ENCODE peak calls at places on chromosome 1, in seven cellular contexts. U is GM04504, X is kidney tubule cell, E is NCI-H1417, Z is left ventricle myocardium superior, A is keratinocyte, F is fibroblast of the conjunctiva. S is an unnamed sample.

GRCh38 chr1:71587961-71588360 is 507.1 kb upstream of the ZRANB2 start:
- DNase-seq in F (peak), U (peak), E (peak), Z (no peak), A (no peak), X (peak), S (no peak)

GRCh38 chr1:218330043-218330623 is 15.0 kb upstream of the TGFB2 start:
- DNase-seq in A (no peak), U (no peak), X (peak), E (peak), Z (no peak), F (peak), S (peak)

GRCh38 chr1:23793018-23793781 is 2.3 kb downstream of the LYPLA2 start:
- DNase-seq in A (no peak), Z (peak), U (no peak), E (no peak), X (peak), F (no peak), S (peak)

GRCh38 chr1:9942399-9942938 is 722 bp downstream of the LZIC start:
- DNase-seq in E (peak), F (peak), Z (no peak), A (no peak), X (peak), U (peak), S (peak)

GRCh38 chr1:153389978-153390879 is 644 bp downstream of the S100A8 start:
- DNase-seq in F (no peak), X (no peak), Z (no peak), E (no peak), A (no peak), U (no peak), S (no peak)

GRCh38 chr1:31745071-31745897 is 18.9 kb downstream of the ADGRB2 start:
- DNase-seq in U (no peak), Z (peak), E (peak), X (peak), F (peak), A (no peak), S (peak)

GRCh38 chr1:35454616-35455015 is 102.6 kb downstream of the KIAA0319L start:
- DNase-seq in E (no peak), A (no peak), F (peak), Z (no peak), X (no peak), U (peak), S (peak)

GRCh38 chr1:222454782-222455181 is 93.1 kb downstream of the HHIPL2 start:
- DNase-seq in Z (no peak), A (no peak), U (peak), E (no peak), F (peak), X (no peak), S (no peak)

GRCh38 chr1:219123041-219123440 is 50.6 kb upstream of the LYPLAL1 start:
- DNase-seq in E (no peak), Z (no peak), X (no peak), U (no peak), F (no peak), A (no peak), S (no peak)

GRCh38 chr1:12549460-12550349 is 68.3 kb downstream of the DHRS3 start:
- DNase-seq in F (peak), X (peak), E (no peak), U (peak), Z (peak), A (peak), S (peak)

GRCh38 chr1:18104546-18105100 is 3.0 kb upstream of the IGSF21 start:
- DNase-seq in A (no peak), F (no peak), Z (no peak), U (no peak), X (no peak), E (no peak), S (no peak)

GRCh38 chr1:31782766-31783410 is 18.7 kb upstream of the ADGRB2 start:
- DNase-seq in F (no peak), X (no peak), E (no peak), Z (no peak), U (no peak), A (no peak), S (no peak)

GRCh38 chr1:220991959-220992704 is 112.9 kb downstream of the HLX start:
- DNase-seq in F (no peak), U (no peak), Z (no peak), X (no peak), A (no peak), E (no peak), S (no peak)

GRCh38 chr1:228743405-228743804 is 8.1 kb downstream of the RHOU start:
- DNase-seq in F (no peak), U (no peak), A (no peak), Z (no peak), X (no peak), E (no peak), S (no peak)

S was measured in lung microvascular endothelial cell.